ENCODE peak calls at places on chromosomes 16 and 17, in nine cellular contexts. S is SK-MEL-5, H is left lobe of liver, J is left ventricle myocardium inferior, O is Panc1, P is amniotic stem cell, T is H9, K is WERI-Rb-1, X is ascending aorta. D is an unnamed sample.

GRCh38 chr17:17783825-17784598 is 52.8 kb downstream of the SREBF1 start:
- DNase-seq in K (peak), H (no peak), T (peak), X (no peak), S (no peak), O (no peak), J (peak), P (no peak), D (peak)

GRCh38 chr16:29745853-29746345 is at the start of gene C16orf54:
- DNase-seq in P (no peak), S (no peak), H (peak), K (no peak), O (no peak), J (peak), T (no peak), X (peak), D (no peak)

GRCh38 chr16:70331588-70332358 is 14.9 kb upstream of the DDX19A start:
- DNase-seq in X (no peak), H (peak), O (no peak), S (peak), P (no peak), K (peak), J (no peak), T (peak), D (no peak)

GRCh38 chr17:8426802-8427201 is 8.9 kb upstream of the NDEL1 start:
- DNase-seq in X (no peak), J (no peak), K (no peak), T (no peak), P (no peak), H (no peak), O (no peak), S (no peak), D (no peak)

GRCh38 chr16:21263640-21264211 is 14.4 kb downstream of the CRYM start:
- DNase-seq in X (no peak), H (no peak), O (no peak), J (no peak), S (no peak), T (no peak), P (no peak), K (peak), D (no peak)

GRCh38 chr17:29240477-29240876 is 6.2 kb upstream of the CRYBA1 start:
- DNase-seq in X (no peak), H (no peak), P (no peak), T (no peak), J (no peak), S (no peak), O (no peak), K (no peak), D (no peak)

GRCh38 chr17:57750109-57750845 is 5.2 kb upstream of the CCDC182 start:
- DNase-seq in S (no peak), O (no peak), P (no peak), K (no peak), X (no peak), J (no peak), H (no peak), T (no peak), D (no peak)

GRCh38 chr16:68235882-68236803 is at the start of gene ESRP2:
- DNase-seq in H (peak), P (no peak), O (no peak), J (no peak), S (no peak), X (no peak), T (peak), K (no peak), D (peak)

GRCh38 chr17:47252766-47253512 is 688 bp upstream of the ITGB3 start:
- DNase-seq in H (no peak), P (no peak), J (no peak), X (no peak), K (no peak), S (no peak), O (no peak), T (no peak), D (no peak)

D was measured in NCI-H748 treated with DMSO at 0.1 percent for 48 hours.